ENCODE peak calls at places on chromosomes 16 and 17, in seven cellular contexts. One of them, this sample, is unnamed.

GRCh38 chr16:149024-149675 is 3.3 kb upstream of the HBZ start:
- DNase-seq in heart right ventricle: no peak
- DNase-seq in endothelial cell: no peak
- DNase-seq in HuH-7.5: no peak
- DNase-seq in activated T-helper 1 cell treated with Interleukin-2 at 50 U/mL for 16 hours: no peak
- DNase-seq in A172: peak; percentile 41
- DNase-seq in activated naive CD4-positive, alpha-beta T cell treated with anti-CD3 and anti-CD28 coated beads, Interleukin-2, amount 10 ng/mL, durations not matched to agents 7 days and 5 days: no peak
- DNase-seq in this sample: no peak

GRCh38 chr16:59048876-59049275 is 314.8 kb upstream of the GOT2 start:
- DNase-seq in heart right ventricle: no peak
- DNase-seq in endothelial cell: no peak
- DNase-seq in HuH-7.5: no peak
- DNase-seq in activated naive CD4-positive, alpha-beta T cell treated with anti-CD3 and anti-CD28 coated beads, Interleukin-2, amount 10 ng/mL, durations not matched to agents 7 days and 5 days: no peak
- DNase-seq in activated T-helper 1 cell treated with Interleukin-2 at 50 U/mL for 16 hours: no peak
- DNase-seq in A172: no peak
- DNase-seq in this sample: no peak

GRCh38 chr16:89721644-89722391 is 481 bp downstream of the ZNF276 start:
- DNase-seq in activated naive CD4-positive, alpha-beta T cell treated with anti-CD3 and anti-CD28 coated beads, Interleukin-2, amount 10 ng/mL, durations not matched to agents 7 days and 5 days: peak; percentile 92
- DNase-seq in HuH-7.5: peak; percentile 66
- DNase-seq in activated T-helper 1 cell treated with Interleukin-2 at 50 U/mL for 16 hours: peak; percentile 89
- DNase-seq in A172: peak; percentile 46
- DNase-seq in heart right ventricle: peak; percentile 61
- DNase-seq in endothelial cell: peak; percentile 61
- DNase-seq in this sample: no peak

GRCh38 chr16:69193860-69194259 is 6.9 kb downstream of the SNTB2 start:
- DNase-seq in HuH-7.5: no peak
- DNase-seq in A172: no peak
- DNase-seq in endothelial cell: no peak
- DNase-seq in activated T-helper 1 cell treated with Interleukin-2 at 50 U/mL for 16 hours: no peak
- DNase-seq in heart right ventricle: no peak
- DNase-seq in activated naive CD4-positive, alpha-beta T cell treated with anti-CD3 and anti-CD28 coated beads, Interleukin-2, amount 10 ng/mL, durations not matched to agents 7 days and 5 days: no peak
- DNase-seq in this sample: peak; percentile 61

GRCh38 chr17:7330099-7331015 is 1.2 kb upstream of the NEURL4 start:
- DNase-seq in activated naive CD4-positive, alpha-beta T cell treated with anti-CD3 and anti-CD28 coated beads, Interleukin-2, amount 10 ng/mL, durations not matched to agents 7 days and 5 days: peak; percentile 87
- DNase-seq in endothelial cell: peak; percentile 71
- DNase-seq in A172: peak; percentile 81
- DNase-seq in heart right ventricle: peak; percentile 77
- DNase-seq in HuH-7.5: peak; percentile 93
- DNase-seq in activated T-helper 1 cell treated with Interleukin-2 at 50 U/mL for 16 hours: peak; percentile 62
- DNase-seq in this sample: peak; percentile 76

GRCh38 chr17:16106161-16106891 is 106.7 kb downstream of the TTC19 start:
- DNase-seq in endothelial cell: no peak
- DNase-seq in activated naive CD4-positive, alpha-beta T cell treated with anti-CD3 and anti-CD28 coated beads, Interleukin-2, amount 10 ng/mL, durations not matched to agents 7 days and 5 days: no peak
- DNase-seq in HuH-7.5: no peak
- DNase-seq in A172: peak; percentile 24
- DNase-seq in activated T-helper 1 cell treated with Interleukin-2 at 50 U/mL for 16 hours: no peak
- DNase-seq in heart right ventricle: no peak
- DNase-seq in this sample: peak; percentile 12

GRCh38 chr17:59754547-59754946 is 47.1 kb downstream of the VMP1 start:
- DNase-seq in activated naive CD4-positive, alpha-beta T cell treated with anti-CD3 and anti-CD28 coated beads, Interleukin-2, amount 10 ng/mL, durations not matched to agents 7 days and 5 days: no peak
- DNase-seq in activated T-helper 1 cell treated with Interleukin-2 at 50 U/mL for 16 hours: no peak
- DNase-seq in heart right ventricle: no peak
- DNase-seq in HuH-7.5: no peak
- DNase-seq in endothelial cell: no peak
- DNase-seq in A172: peak; percentile 97
- DNase-seq in this sample: peak; percentile 95

GRCh38 chr16:84567446-84567962 is 50.4 kb downstream of the COTL1 start:
- DNase-seq in activated T-helper 1 cell treated with Interleukin-2 at 50 U/mL for 16 hours: no peak
- DNase-seq in activated naive CD4-positive, alpha-beta T cell treated with anti-CD3 and anti-CD28 coated beads, Interleukin-2, amount 10 ng/mL, durations not matched to agents 7 days and 5 days: no peak
- DNase-seq in heart right ventricle: no peak
- DNase-seq in A172: no peak
- DNase-seq in endothelial cell: no peak
- DNase-seq in HuH-7.5: no peak
- DNase-seq in this sample: no peak

GRCh38 chr16:85332175-85332574 is 219.9 kb upstream of the CIBAR2 start:
- DNase-seq in endothelial cell: no peak
- DNase-seq in activated naive CD4-positive, alpha-beta T cell treated with anti-CD3 and anti-CD28 coated beads, Interleukin-2, amount 10 ng/mL, durations not matched to agents 7 days and 5 days: no peak
- DNase-seq in HuH-7.5: no peak
- DNase-seq in A172: no peak
- DNase-seq in heart right ventricle: no peak
- DNase-seq in activated T-helper 1 cell treated with Interleukin-2 at 50 U/mL for 16 hours: no peak
- DNase-seq in this sample: no peak

GRCh38 chr17:59330314-59330942 is 1.0 kb upstream of the YPEL2 start:
- DNase-seq in HuH-7.5: peak; percentile 63
- DNase-seq in A172: no peak
- DNase-seq in activated T-helper 1 cell treated with Interleukin-2 at 50 U/mL for 16 hours: no peak
- DNase-seq in endothelial cell: peak; percentile 45
- DNase-seq in activated naive CD4-positive, alpha-beta T cell treated with anti-CD3 and anti-CD28 coated beads, Interleukin-2, amount 10 ng/mL, durations not matched to agents 7 days and 5 days: peak; percentile 34
- DNase-seq in heart right ventricle: peak; percentile 74
- DNase-seq in this sample: peak; percentile 88

GRCh38 chr16:50304467-50305440 is 38.4 kb downstream of the ADCY7 start:
- DNase-seq in activated T-helper 1 cell treated with Interleukin-2 at 50 U/mL for 16 hours: no peak
- DNase-seq in activated naive CD4-positive, alpha-beta T cell treated with anti-CD3 and anti-CD28 coated beads, Interleukin-2, amount 10 ng/mL, durations not matched to agents 7 days and 5 days: peak; percentile 17
- DNase-seq in endothelial cell: no peak
- DNase-seq in HuH-7.5: peak; percentile 5
- DNase-seq in A172: no peak
- DNase-seq in heart right ventricle: no peak
- DNase-seq in this sample: no peak

GRCh38 chr17:32546031-32546444 is 59.2 kb downstream of the CDK5R1 start:
- DNase-seq in HuH-7.5: no peak
- DNase-seq in activated T-helper 1 cell treated with Interleukin-2 at 50 U/mL for 16 hours: no peak
- DNase-seq in activated naive CD4-positive, alpha-beta T cell treated with anti-CD3 and anti-CD28 coated beads, Interleukin-2, amount 10 ng/mL, durations not matched to agents 7 days and 5 days: no peak
- DNase-seq in endothelial cell: no peak
- DNase-seq in heart right ventricle: no peak
- DNase-seq in A172: no peak
- DNase-seq in this sample: no peak

GRCh38 chr17:40283662-40284061 is 4.0 kb upstream of the CDC6 start:
- DNase-seq in endothelial cell: no peak
- DNase-seq in activated T-helper 1 cell treated with Interleukin-2 at 50 U/mL for 16 hours: no peak
- DNase-seq in A172: peak; percentile 98
- DNase-seq in heart right ventricle: no peak
- DNase-seq in activated naive CD4-positive, alpha-beta T cell treated with anti-CD3 and anti-CD28 coated beads, Interleukin-2, amount 10 ng/mL, durations not matched to agents 7 days and 5 days: no peak
- DNase-seq in HuH-7.5: no peak
- DNase-seq in this sample: no peak

GRCh38 chr16:586047-586644 is 3.7 kb upstream of the RAB40C start:
- DNase-seq in activated naive CD4-positive, alpha-beta T cell treated with anti-CD3 and anti-CD28 coated beads, Interleukin-2, amount 10 ng/mL, durations not matched to agents 7 days and 5 days: no peak
- DNase-seq in HuH-7.5: no peak
- DNase-seq in activated T-helper 1 cell treated with Interleukin-2 at 50 U/mL for 16 hours: no peak
- DNase-seq in endothelial cell: no peak
- DNase-seq in A172: no peak
- DNase-seq in heart right ventricle: no peak
- DNase-seq in this sample: no peak

GRCh38 chr17:53736516-53737274 is 86.0 kb upstream of the KIF2B start:
- DNase-seq in activated T-helper 1 cell treated with Interleukin-2 at 50 U/mL for 16 hours: no peak
- DNase-seq in heart right ventricle: no peak
- DNase-seq in endothelial cell: no peak
- DNase-seq in activated naive CD4-positive, alpha-beta T cell treated with anti-CD3 and anti-CD28 coated beads, Interleukin-2, amount 10 ng/mL, durations not matched to agents 7 days and 5 days: no peak
- DNase-seq in A172: no peak
- DNase-seq in HuH-7.5: no peak
- DNase-seq in this sample: no peak

GRCh38 chr16:30515275-30515674 is 11.1 kb downstream of the ZNF768 start:
- DNase-seq in activated naive CD4-positive, alpha-beta T cell treated with anti-CD3 and anti-CD28 coated beads, Interleukin-2, amount 10 ng/mL, durations not matched to agents 7 days and 5 days: no peak
- DNase-seq in A172: no peak
- DNase-seq in activated T-helper 1 cell treated with Interleukin-2 at 50 U/mL for 16 hours: no peak
- DNase-seq in HuH-7.5: no peak
- DNase-seq in endothelial cell: no peak
- DNase-seq in heart right ventricle: no peak
- DNase-seq in this sample: no peak

GRCh38 chr17:44053130-44053872 is 13.2 kb downstream of the LSM12 start:
- DNase-seq in activated T-helper 1 cell treated with Interleukin-2 at 50 U/mL for 16 hours: no peak
- DNase-seq in HuH-7.5: no peak
- DNase-seq in heart right ventricle: peak; percentile 42
- DNase-seq in endothelial cell: no peak
- DNase-seq in activated naive CD4-positive, alpha-beta T cell treated with anti-CD3 and anti-CD28 coated beads, Interleukin-2, amount 10 ng/mL, durations not matched to agents 7 days and 5 days: no peak
- DNase-seq in A172: no peak
- DNase-seq in this sample: no peak

GRCh38 chr17:8918811-8919210 is 46.7 kb downstream of the PIK3R5 start:
- DNase-seq in endothelial cell: no peak
- DNase-seq in activated naive CD4-positive, alpha-beta T cell treated with anti-CD3 and anti-CD28 coated beads, Interleukin-2, amount 10 ng/mL, durations not matched to agents 7 days and 5 days: no peak
- DNase-seq in activated T-helper 1 cell treated with Interleukin-2 at 50 U/mL for 16 hours: no peak
- DNase-seq in HuH-7.5: no peak
- DNase-seq in heart right ventricle: no peak
- DNase-seq in A172: peak; percentile 85
- DNase-seq in this sample: no peak

GRCh38 chr17:81200695-81201580 is 21.8 kb downstream of the CEP131 start:
- DNase-seq in HuH-7.5: peak; percentile 88
- DNase-seq in heart right ventricle: peak; percentile 66
- DNase-seq in activated T-helper 1 cell treated with Interleukin-2 at 50 U/mL for 16 hours: no peak
- DNase-seq in A172: peak; percentile 83
- DNase-seq in activated naive CD4-positive, alpha-beta T cell treated with anti-CD3 and anti-CD28 coated beads, Interleukin-2, amount 10 ng/mL, durations not matched to agents 7 days and 5 days: peak; percentile 51
- DNase-seq in endothelial cell: peak; percentile 71
- DNase-seq in this sample: peak; percentile 62

GRCh38 chr16:75262104-75262799 is 10.8 kb upstream of the BCAR1 start:
- DNase-seq in HuH-7.5: peak; percentile 90
- DNase-seq in activated naive CD4-positive, alpha-beta T cell treated with anti-CD3 and anti-CD28 coated beads, Interleukin-2, amount 10 ng/mL, durations not matched to agents 7 days and 5 days: no peak
- DNase-seq in A172: no peak
- DNase-seq in endothelial cell: no peak
- DNase-seq in heart right ventricle: peak; percentile 24
- DNase-seq in activated T-helper 1 cell treated with Interleukin-2 at 50 U/mL for 16 hours: no peak
- DNase-seq in this sample: peak; percentile 89

GRCh38 chr17:8746501-8747236 is 2.0 kb upstream of the CCDC42 start:
- DNase-seq in activated naive CD4-positive, alpha-beta T cell treated with anti-CD3 and anti-CD28 coated beads, Interleukin-2, amount 10 ng/mL, durations not matched to agents 7 days and 5 days: no peak
- DNase-seq in endothelial cell: no peak
- DNase-seq in heart right ventricle: no peak
- DNase-seq in activated T-helper 1 cell treated with Interleukin-2 at 50 U/mL for 16 hours: no peak
- DNase-seq in A172: no peak
- DNase-seq in HuH-7.5: no peak
- DNase-seq in this sample: no peak

This sample was measured in HepG2.